ENCODE peak calls at places on chromosomes 2 and 18, in eight cellular contexts. One of them, this sample, is unnamed.

GRCh38 chr2:104851236-104852160 is 2.4 kb upstream of the POU3F3 start:
- DNase-seq in heart right ventricle: no peak
- DNase-seq in foreskin fibroblast: no peak
- DNase-seq in AG09309: no peak
- DNase-seq in GM12864: no peak
- DNase-seq in lower lobe of right lung: no peak
- DNase-seq in cardiac fibroblast: no peak
- DNase-seq in A549: no peak
- DNase-seq in this sample: no peak

GRCh38 chr2:72915907-72916742 is 1.2 kb upstream of the EMX1 start:
- DNase-seq in heart right ventricle: no peak
- DNase-seq in foreskin fibroblast: no peak
- DNase-seq in AG09309: no peak
- DNase-seq in GM12864: no peak
- DNase-seq in lower lobe of right lung: no peak
- DNase-seq in cardiac fibroblast: peak
- DNase-seq in A549: peak
- DNase-seq in this sample: no peak

GRCh38 chr2:64488050-64488974 is 34.4 kb downstream of the LGALSL start:
- DNase-seq in heart right ventricle: peak
- DNase-seq in foreskin fibroblast: peak
- DNase-seq in AG09309: no peak
- DNase-seq in GM12864: peak
- DNase-seq in lower lobe of right lung: peak
- DNase-seq in cardiac fibroblast: peak
- DNase-seq in A549: peak
- DNase-seq in this sample: no peak

GRCh38 chr2:108823286-108823685 is 36.7 kb downstream of the CCDC138 start:
- DNase-seq in heart right ventricle: no peak
- DNase-seq in foreskin fibroblast: no peak
- DNase-seq in AG09309: no peak
- DNase-seq in GM12864: no peak
- DNase-seq in lower lobe of right lung: no peak
- DNase-seq in cardiac fibroblast: no peak
- DNase-seq in A549: no peak
- DNase-seq in this sample: no peak

GRCh38 chr2:209523778-209524362 is 100.0 kb downstream of the MAP2 start:
- DNase-seq in heart right ventricle: no peak
- DNase-seq in foreskin fibroblast: no peak
- DNase-seq in AG09309: no peak
- DNase-seq in GM12864: peak
- DNase-seq in lower lobe of right lung: no peak
- DNase-seq in cardiac fibroblast: peak
- DNase-seq in A549: no peak
- DNase-seq in this sample: no peak

GRCh38 chr18:27695054-27695453 is 481.9 kb downstream of the CDH2 start:
- DNase-seq in heart right ventricle: no peak
- DNase-seq in foreskin fibroblast: no peak
- DNase-seq in AG09309: no peak
- DNase-seq in GM12864: no peak
- DNase-seq in lower lobe of right lung: no peak
- DNase-seq in cardiac fibroblast: no peak
- DNase-seq in A549: no peak
- DNase-seq in this sample: no peak

GRCh38 chr2:205066081-205066480 is 520.8 kb downstream of the PARD3B start:
- DNase-seq in heart right ventricle: no peak
- DNase-seq in foreskin fibroblast: no peak
- DNase-seq in AG09309: no peak
- DNase-seq in GM12864: no peak
- DNase-seq in lower lobe of right lung: no peak
- DNase-seq in cardiac fibroblast: no peak
- DNase-seq in A549: no peak
- DNase-seq in this sample: no peak

GRCh38 chr2:25512707-25513106 is 160.7 kb downstream of the DTNB start:
- DNase-seq in heart right ventricle: no peak
- DNase-seq in foreskin fibroblast: no peak
- DNase-seq in AG09309: no peak
- DNase-seq in GM12864: no peak
- DNase-seq in lower lobe of right lung: no peak
- DNase-seq in cardiac fibroblast: no peak
- DNase-seq in A549: no peak
- DNase-seq in this sample: no peak

GRCh38 chr18:66819235-66819634 is 215.3 kb upstream of the CDH19 start:
- DNase-seq in heart right ventricle: no peak
- DNase-seq in foreskin fibroblast: no peak
- DNase-seq in AG09309: no peak
- DNase-seq in GM12864: no peak
- DNase-seq in lower lobe of right lung: no peak
- DNase-seq in cardiac fibroblast: no peak
- DNase-seq in A549: no peak
- DNase-seq in this sample: no peak

GRCh38 chr18:75656035-75656434 is 228.5 kb upstream of the SMIM21 start:
- DNase-seq in heart right ventricle: no peak
- DNase-seq in foreskin fibroblast: no peak
- DNase-seq in AG09309: no peak
- DNase-seq in GM12864: no peak
- DNase-seq in lower lobe of right lung: no peak
- DNase-seq in cardiac fibroblast: no peak
- DNase-seq in A549: no peak
- DNase-seq in this sample: no peak

GRCh38 chr18:36798738-36799473 is 29.9 kb downstream of the TPGS2 start:
- DNase-seq in heart right ventricle: no peak
- DNase-seq in foreskin fibroblast: no peak
- DNase-seq in AG09309: no peak
- DNase-seq in GM12864: no peak
- DNase-seq in lower lobe of right lung: no peak
- DNase-seq in cardiac fibroblast: no peak
- DNase-seq in A549: no peak
- DNase-seq in this sample: no peak

GRCh38 chr2:19775838-19776237 is 125.9 kb downstream of the TTC32 start:
- DNase-seq in heart right ventricle: no peak
- DNase-seq in foreskin fibroblast: no peak
- DNase-seq in AG09309: no peak
- DNase-seq in GM12864: no peak
- DNase-seq in lower lobe of right lung: no peak
- DNase-seq in cardiac fibroblast: peak
- DNase-seq in A549: no peak
- DNase-seq in this sample: peak

DNA sequence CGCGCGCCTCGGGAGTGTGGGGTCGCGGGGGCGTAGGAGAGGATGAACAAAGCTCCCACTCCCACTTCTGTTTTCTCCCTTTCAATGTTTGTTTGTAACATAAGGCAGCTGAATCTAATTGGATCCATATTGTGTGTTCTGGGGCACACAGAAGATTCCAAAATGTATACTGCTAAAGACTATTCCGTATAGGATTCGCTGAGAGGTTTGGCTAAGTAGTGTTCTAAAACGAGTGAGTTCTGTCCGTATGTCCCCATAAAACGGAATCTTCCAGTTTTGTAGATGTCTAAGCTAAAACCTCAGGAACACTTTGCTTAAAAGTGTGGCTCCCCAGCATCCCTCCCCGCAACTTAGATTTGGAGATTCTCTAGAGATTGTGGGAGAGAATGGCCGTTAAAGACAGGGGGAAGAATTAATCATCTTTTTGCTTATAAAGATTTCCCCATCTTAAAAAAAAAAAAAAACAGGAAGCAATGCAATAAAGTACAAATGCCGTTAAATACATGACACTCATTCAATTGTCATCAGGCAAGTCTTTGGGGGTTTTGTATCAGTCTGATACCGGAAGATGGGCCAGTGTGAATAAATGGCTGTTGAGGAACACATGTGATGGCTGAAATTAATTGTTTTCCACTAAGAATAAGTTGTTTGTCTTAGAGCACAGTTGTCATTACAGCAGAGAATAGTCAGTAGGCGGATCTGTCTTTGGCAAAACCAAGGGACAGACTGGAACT is 1.5 kb downstream of the EMILIN2 start:
- DNase-seq in heart right ventricle: no peak
- DNase-seq in foreskin fibroblast: no peak
- DNase-seq in AG09309: no peak
- DNase-seq in GM12864: no peak
- DNase-seq in lower lobe of right lung: no peak
- DNase-seq in cardiac fibroblast: peak
- DNase-seq in A549: no peak
- DNase-seq in this sample: no peak
- H3K4me3 ChIP-seq in heart right ventricle: peak
- H3K4me3 ChIP-seq in foreskin fibroblast: peak
- H3K4me3 ChIP-seq in AG09309: peak
- H3K4me3 ChIP-seq in GM12864: peak
- H3K4me3 ChIP-seq in lower lobe of right lung: peak
- H3K4me3 ChIP-seq in cardiac fibroblast: peak
- H3K4me3 ChIP-seq in A549: peak
- H3K4me3 ChIP-seq in this sample: peak

DNA sequence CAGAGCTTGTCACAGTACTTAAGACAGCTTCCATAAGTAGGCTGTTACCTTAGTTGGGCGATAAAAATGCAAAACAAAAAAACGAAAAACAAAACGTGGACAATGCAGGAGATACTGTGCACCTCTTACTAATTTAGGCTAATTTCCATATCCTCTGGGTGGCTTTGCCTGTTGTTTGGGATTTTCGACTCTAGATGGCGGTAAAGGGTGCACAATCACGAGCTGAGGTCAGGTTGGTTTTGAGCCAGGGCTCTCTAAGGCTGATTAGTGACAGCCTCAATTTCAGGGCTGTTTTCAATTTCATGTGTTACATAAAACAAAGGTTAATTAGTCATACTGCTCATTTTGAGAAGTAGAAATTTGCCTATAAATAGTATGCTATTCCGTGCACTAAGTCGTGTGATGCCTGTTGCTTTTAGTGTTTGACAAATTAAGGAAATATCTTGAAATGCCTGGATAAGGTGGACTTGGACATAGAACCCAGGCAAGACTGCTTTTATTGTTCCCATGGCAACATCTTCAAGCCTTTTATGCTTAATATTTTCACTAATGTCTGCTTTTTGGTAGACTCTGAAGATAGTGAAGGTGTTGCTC is 493.1 kb downstream of the SOCS6 start:
- DNase-seq in heart right ventricle: no peak
- DNase-seq in foreskin fibroblast: no peak
- DNase-seq in AG09309: no peak
- DNase-seq in GM12864: peak
- DNase-seq in lower lobe of right lung: no peak
- DNase-seq in cardiac fibroblast: peak
- DNase-seq in A549: peak
- DNase-seq in this sample: no peak
- TF ChIP-seq CTCF in heart right ventricle: peak
- TF ChIP-seq CTCF in foreskin fibroblast: peak
- TF ChIP-seq CTCF in AG09309: no peak
- TF ChIP-seq CTCF in GM12864: peak
- TF ChIP-seq CTCF in lower lobe of right lung: peak
- TF ChIP-seq CTCF in cardiac fibroblast: peak
- TF ChIP-seq CTCF in A549: peak
- TF ChIP-seq CTCF in this sample: no peak

DNA sequence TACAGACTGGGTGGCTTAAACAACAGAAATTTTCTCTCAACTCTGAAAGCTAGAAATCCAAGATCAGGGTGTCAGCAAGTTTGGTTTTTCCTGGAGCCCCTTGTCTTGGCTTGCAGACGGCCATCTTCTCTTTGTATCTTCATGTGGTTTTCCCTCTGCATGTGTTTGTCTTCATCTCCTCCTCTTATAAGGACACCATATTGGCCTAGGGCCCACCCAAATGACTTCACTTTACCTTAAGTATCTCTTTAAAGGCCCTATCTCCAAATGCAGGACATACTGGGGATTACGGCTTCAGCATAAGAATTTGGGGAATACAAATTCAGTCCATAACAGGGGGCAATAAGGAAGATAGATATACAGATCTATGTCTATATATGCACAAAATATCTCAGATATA is 187.9 kb downstream of the MTCL1 start:
- DNase-seq in heart right ventricle: no peak
- DNase-seq in foreskin fibroblast: no peak
- DNase-seq in AG09309: no peak
- DNase-seq in GM12864: no peak
- DNase-seq in lower lobe of right lung: no peak
- DNase-seq in cardiac fibroblast: no peak
- DNase-seq in A549: no peak
- DNase-seq in this sample: no peak
- H3K4me3 ChIP-seq in heart right ventricle: no peak
- H3K4me3 ChIP-seq in foreskin fibroblast: no peak
- H3K4me3 ChIP-seq in AG09309: no peak
- H3K4me3 ChIP-seq in GM12864: no peak
- H3K4me3 ChIP-seq in lower lobe of right lung: no peak
- H3K4me3 ChIP-seq in cardiac fibroblast: no peak
- H3K4me3 ChIP-seq in A549: no peak
- H3K4me3 ChIP-seq in this sample: no peak

GRCh38 chr2:158131919-158132566 is 30.4 kb downstream of the UPP2 start:
- DNase-seq in heart right ventricle: no peak
- DNase-seq in foreskin fibroblast: no peak
- DNase-seq in AG09309: no peak
- DNase-seq in GM12864: no peak
- DNase-seq in lower lobe of right lung: no peak
- DNase-seq in cardiac fibroblast: no peak
- DNase-seq in A549: no peak
- DNase-seq in this sample: no peak

GRCh38 chr2:158129037-158129436 is 27.4 kb downstream of the UPP2 start:
- DNase-seq in heart right ventricle: no peak
- DNase-seq in foreskin fibroblast: no peak
- DNase-seq in AG09309: no peak
- DNase-seq in GM12864: no peak
- DNase-seq in lower lobe of right lung: no peak
- DNase-seq in cardiac fibroblast: no peak
- DNase-seq in A549: no peak
- DNase-seq in this sample: no peak

GRCh38 chr2:158134055-158134454 is 32.4 kb downstream of the UPP2 start:
- DNase-seq in heart right ventricle: no peak
- DNase-seq in foreskin fibroblast: no peak
- DNase-seq in AG09309: no peak
- DNase-seq in GM12864: no peak
- DNase-seq in lower lobe of right lung: no peak
- DNase-seq in cardiac fibroblast: no peak
- DNase-seq in A549: no peak
- DNase-seq in this sample: no peak

GRCh38 chr2:158130832-158131473 is 29.3 kb downstream of the UPP2 start:
- DNase-seq in heart right ventricle: no peak
- DNase-seq in foreskin fibroblast: no peak
- DNase-seq in AG09309: no peak
- DNase-seq in GM12864: no peak
- DNase-seq in lower lobe of right lung: no peak
- DNase-seq in cardiac fibroblast: no peak
- DNase-seq in A549: no peak
- DNase-seq in this sample: no peak

DNA sequence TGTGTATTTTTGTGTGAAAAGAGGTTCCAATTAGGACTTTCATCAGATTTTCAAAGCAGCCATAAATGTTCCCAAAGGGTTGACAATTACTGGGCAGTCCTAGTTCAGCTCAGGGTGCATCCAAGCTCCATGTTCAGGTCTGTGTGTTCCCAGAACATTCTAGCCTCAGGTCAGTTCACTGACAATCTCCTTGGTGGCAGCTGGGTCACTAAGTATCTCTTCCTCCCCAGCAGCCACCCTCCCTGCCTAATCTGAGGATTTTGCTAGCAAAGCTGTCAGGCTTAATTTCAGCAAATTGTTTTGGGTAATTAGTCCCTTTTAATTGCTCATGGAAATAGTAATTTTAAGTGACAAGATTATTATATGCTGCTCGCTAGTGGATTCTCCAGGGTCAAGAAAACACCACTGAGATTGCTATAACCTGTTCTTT is 29.8 kb downstream of the UPP2 start:
- DNase-seq in heart right ventricle: no peak
- DNase-seq in foreskin fibroblast: no peak
- DNase-seq in AG09309: no peak
- DNase-seq in GM12864: no peak
- DNase-seq in lower lobe of right lung: no peak
- DNase-seq in cardiac fibroblast: no peak
- DNase-seq in A549: no peak
- DNase-seq in this sample: no peak
- TF ChIP-seq CTCF in heart right ventricle: no peak
- TF ChIP-seq CTCF in foreskin fibroblast: no peak
- TF ChIP-seq CTCF in AG09309: no peak
- TF ChIP-seq CTCF in GM12864: no peak
- TF ChIP-seq CTCF in lower lobe of right lung: no peak
- TF ChIP-seq CTCF in cardiac fibroblast: no peak
- TF ChIP-seq CTCF in A549: no peak
- TF ChIP-seq CTCF in this sample: no peak